ENCODE peak calls at places on chromosome 9, in seven cellular contexts. O is ELR; I is fibroblast of lung; B is sigmoid colon; L is stimulated activated CD8-positive, alpha-beta memory T cell treated with anti-CD3 and anti-CD28 coated beads, Interleukin-15, amount 100 ng/mL, for 1 hour; J is IMR-90; Z is sciatic nerve. F is an unnamed sample.
A peak's percentile ranks its signal among the peaks of the same experiment; 100 is the strongest.

GRCh38 chr9:16611001-16611400 is 259.5 kb downstream of the BNC2 start:
- DNase-seq in J (no peak), I (peak; percentile 65), Z (no peak), L (no peak), O (no peak), B (no peak), F (no peak)

GRCh38 chr9:137370865-137371520 is 52.0 kb downstream of the EXD3 start:
- DNase-seq in J (no peak), B (peak; percentile 51), L (no peak), I (peak; percentile 13), O (no peak), Z (peak; percentile 58), F (peak; percentile 64)

GRCh38 chr9:16721972-16722371 is 148.5 kb downstream of the BNC2 start:
- DNase-seq in J (peak; percentile 30), Z (no peak), O (peak; percentile 45), L (no peak), B (peak; percentile 91), I (peak; percentile 68), F (no peak)

GRCh38 chr9:109143881-109144562 is 23.0 kb downstream of the FRRS1L start:
- DNase-seq in J (peak; percentile 13), Z (no peak), B (no peak), I (peak; percentile 39), L (no peak), O (peak; percentile 75), F (no peak)

GRCh38 chr9:16869140-16869903 is 1.1 kb downstream of the BNC2 start:
- DNase-seq in J (peak; percentile 50), Z (no peak), B (peak; percentile 78), I (peak; percentile 52), O (peak; percentile 47), L (no peak), F (no peak)

GRCh38 chr9:131976157-131976740 is 103.4 kb downstream of the MED27 start:
- DNase-seq in J (no peak), L (no peak), Z (no peak), B (no peak), O (no peak), I (no peak), F (no peak)

GRCh38 chr9:92001244-92001643 is 51.2 kb upstream of the ROR2 start:
- DNase-seq in L (no peak), I (no peak), O (peak; percentile 46), J (peak; percentile 37), B (no peak), Z (no peak), F (no peak)

GRCh38 chr9:9142001-9142400 is 1342.4 kb upstream of the DMAC1 start:
- DNase-seq in J (no peak), Z (no peak), L (no peak), I (no peak), B (no peak), O (no peak), F (no peak)

GRCh38 chr9:121283856-121284732 is 16.1 kb downstream of the GSN start:
- DNase-seq in O (no peak), J (no peak), I (no peak), B (no peak), Z (peak; percentile 54), L (no peak), F (peak; percentile 67)

F was measured in cardiac septum.